ENCODE peak calls at places on chromosomes 13 and 19, in six cellular contexts. One of them, this sample, is unnamed.

GRCh38 chr19:38003427-38004099 is 96.6 kb downstream of the SIPA1L3 start:
- DNase-seq in CD8-positive, alpha-beta memory T cell: no peak
- DNase-seq in AG04450: peak; percentile 74
- DNase-seq in HCT116: no peak
- DNase-seq in GM23248: peak; percentile 90
- DNase-seq in CD4-positive, CD25-positive, alpha-beta regulatory T cell: no peak
- DNase-seq in this sample: no peak

GRCh38 chr19:4305659-4306058 is 1.3 kb downstream of the FSD1 start:
- DNase-seq in GM23248: no peak
- DNase-seq in HCT116: no peak
- DNase-seq in CD8-positive, alpha-beta memory T cell: no peak
- DNase-seq in AG04450: no peak
- DNase-seq in CD4-positive, CD25-positive, alpha-beta regulatory T cell: no peak
- DNase-seq in this sample: no peak

GRCh38 chr13:40181203-40181845 is 485.1 kb downstream of the FOXO1 start:
- DNase-seq in HCT116: no peak
- DNase-seq in GM23248: peak; percentile 61
- DNase-seq in AG04450: no peak
- DNase-seq in CD8-positive, alpha-beta memory T cell: no peak
- DNase-seq in CD4-positive, CD25-positive, alpha-beta regulatory T cell: no peak
- DNase-seq in this sample: no peak

GRCh38 chr19:17323274-17323972 is 11.2 kb downstream of the ANO8 start:
- DNase-seq in CD4-positive, CD25-positive, alpha-beta regulatory T cell: no peak
- DNase-seq in CD8-positive, alpha-beta memory T cell: no peak
- DNase-seq in GM23248: no peak
- DNase-seq in HCT116: no peak
- DNase-seq in AG04450: no peak
- DNase-seq in this sample: no peak

GRCh38 chr19:7977723-7978040 is 27.8 kb downstream of the ELAVL1 start:
- DNase-seq in CD4-positive, CD25-positive, alpha-beta regulatory T cell: no peak
- DNase-seq in AG04450: no peak
- DNase-seq in CD8-positive, alpha-beta memory T cell: no peak
- DNase-seq in GM23248: no peak
- DNase-seq in HCT116: no peak
- DNase-seq in this sample: no peak

GRCh38 chr13:74683411-74683810 is 549.2 kb upstream of the KLF12 start:
- DNase-seq in CD4-positive, CD25-positive, alpha-beta regulatory T cell: no peak
- DNase-seq in GM23248: no peak
- DNase-seq in AG04450: no peak
- DNase-seq in CD8-positive, alpha-beta memory T cell: no peak
- DNase-seq in HCT116: no peak
- DNase-seq in this sample: no peak

GRCh38 chr19:35348909-35349611 is 1.4 kb downstream of the FFAR1 start:
- DNase-seq in CD8-positive, alpha-beta memory T cell: peak; percentile 18
- DNase-seq in GM23248: no peak
- DNase-seq in CD4-positive, CD25-positive, alpha-beta regulatory T cell: no peak
- DNase-seq in AG04450: no peak
- DNase-seq in HCT116: no peak
- DNase-seq in this sample: no peak

GRCh38 chr19:42410371-42410770 is 16.8 kb downstream of the LIPE start:
- DNase-seq in HCT116: no peak
- DNase-seq in CD8-positive, alpha-beta memory T cell: no peak
- DNase-seq in GM23248: no peak
- DNase-seq in CD4-positive, CD25-positive, alpha-beta regulatory T cell: no peak
- DNase-seq in AG04450: no peak
- DNase-seq in this sample: no peak

GRCh38 chr13:86563308-86563707 is 764.1 kb upstream of the SLITRK6 start:
- DNase-seq in CD4-positive, CD25-positive, alpha-beta regulatory T cell: no peak
- DNase-seq in GM23248: peak; percentile 65
- DNase-seq in HCT116: no peak
- DNase-seq in CD8-positive, alpha-beta memory T cell: no peak
- DNase-seq in AG04450: no peak
- DNase-seq in this sample: no peak

GRCh38 chr19:4144666-4145261 is 8.7 kb upstream of the CREB3L3 start:
- DNase-seq in HCT116: peak; percentile 82
- DNase-seq in GM23248: peak; percentile 58
- DNase-seq in CD8-positive, alpha-beta memory T cell: no peak
- DNase-seq in CD4-positive, CD25-positive, alpha-beta regulatory T cell: no peak
- DNase-seq in AG04450: no peak
- DNase-seq in this sample: no peak

GRCh38 chr13:43964698-43965097 is 85.0 kb downstream of the LACC1 start:
- DNase-seq in AG04450: no peak
- DNase-seq in HCT116: no peak
- DNase-seq in CD4-positive, CD25-positive, alpha-beta regulatory T cell: no peak
- DNase-seq in CD8-positive, alpha-beta memory T cell: no peak
- DNase-seq in GM23248: no peak
- DNase-seq in this sample: no peak

GRCh38 chr19:23002690-23003422 is at the start of gene ZNF728:
- DNase-seq in CD8-positive, alpha-beta memory T cell: no peak
- DNase-seq in CD4-positive, CD25-positive, alpha-beta regulatory T cell: no peak
- DNase-seq in GM23248: no peak
- DNase-seq in HCT116: no peak
- DNase-seq in AG04450: no peak
- DNase-seq in this sample: no peak

GRCh38 chr13:113064000-113064533 is 41.5 kb upstream of the F7 start:
- DNase-seq in CD4-positive, CD25-positive, alpha-beta regulatory T cell: no peak
- DNase-seq in HCT116: no peak
- DNase-seq in GM23248: no peak
- DNase-seq in AG04450: no peak
- DNase-seq in CD8-positive, alpha-beta memory T cell: peak; percentile 31
- DNase-seq in this sample: no peak

GRCh38 chr13:94249512-94249911 is 230.0 kb downstream of the DCT start:
- DNase-seq in AG04450: peak; percentile 42
- DNase-seq in CD4-positive, CD25-positive, alpha-beta regulatory T cell: no peak
- DNase-seq in HCT116: no peak
- DNase-seq in CD8-positive, alpha-beta memory T cell: no peak
- DNase-seq in GM23248: peak; percentile 78
- DNase-seq in this sample: no peak

GRCh38 chr13:94308808-94309207 is 170.7 kb downstream of the DCT start:
- DNase-seq in AG04450: no peak
- DNase-seq in HCT116: no peak
- DNase-seq in GM23248: no peak
- DNase-seq in CD8-positive, alpha-beta memory T cell: no peak
- DNase-seq in CD4-positive, CD25-positive, alpha-beta regulatory T cell: no peak
- DNase-seq in this sample: no peak

GRCh38 chr13:35891486-35891885 is 239.7 kb downstream of the DCLK1 start:
- DNase-seq in AG04450: no peak
- DNase-seq in CD8-positive, alpha-beta memory T cell: no peak
- DNase-seq in GM23248: peak; percentile 36
- DNase-seq in HCT116: no peak
- DNase-seq in CD4-positive, CD25-positive, alpha-beta regulatory T cell: no peak
- DNase-seq in this sample: no peak

GRCh38 chr13:75194717-75195116 is 287.3 kb downstream of the TBC1D4 start:
- DNase-seq in HCT116: no peak
- DNase-seq in GM23248: no peak
- DNase-seq in CD8-positive, alpha-beta memory T cell: no peak
- DNase-seq in CD4-positive, CD25-positive, alpha-beta regulatory T cell: no peak
- DNase-seq in AG04450: no peak
- DNase-seq in this sample: no peak

GRCh38 chr19:7482584-7483439 is 6.0 kb downstream of the PEX11G start:
- DNase-seq in GM23248: peak; percentile 16
- DNase-seq in AG04450: no peak
- DNase-seq in HCT116: peak; percentile 24
- DNase-seq in CD4-positive, CD25-positive, alpha-beta regulatory T cell: no peak
- DNase-seq in CD8-positive, alpha-beta memory T cell: no peak
- DNase-seq in this sample: no peak

DNA sequence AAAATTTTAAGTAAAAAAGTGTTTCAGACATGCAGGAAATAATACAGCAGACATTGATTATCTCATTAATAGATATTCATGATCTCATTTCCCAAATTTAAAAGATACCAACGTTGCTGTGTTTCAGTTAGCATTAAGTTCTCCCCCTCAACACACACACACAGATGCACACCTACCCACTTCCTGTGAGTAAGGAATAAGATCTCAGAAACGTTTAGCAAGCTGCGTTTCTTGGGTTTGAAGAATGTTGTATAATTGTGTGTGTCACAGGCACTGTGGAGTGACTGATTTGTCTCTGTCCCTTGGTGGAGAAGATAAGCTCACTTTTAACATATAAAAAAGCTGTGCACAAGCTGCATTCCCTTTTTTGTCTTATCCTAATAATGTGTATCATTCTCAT is 196.8 kb downstream of the PDS5B start:
- DNase-seq in CD4-positive, CD25-positive, alpha-beta regulatory T cell: no peak
- DNase-seq in AG04450: no peak
- DNase-seq in CD8-positive, alpha-beta memory T cell: no peak
- DNase-seq in HCT116: no peak
- DNase-seq in GM23248: peak; percentile 55
- DNase-seq in this sample: no peak
- H3K4me3 ChIP-seq in CD4-positive, CD25-positive, alpha-beta regulatory T cell: peak overlapping the region; percentile 35
- H3K4me3 ChIP-seq in AG04450: no peak overlapping the region
- H3K4me3 ChIP-seq in CD8-positive, alpha-beta memory T cell: peak overlapping the region; percentile 20
- H3K4me3 ChIP-seq in HCT116: no peak overlapping the region
- H3K4me3 ChIP-seq in GM23248: peak overlapping the region; percentile 13
- H3K4me3 ChIP-seq in this sample: no peak overlapping the region

DNA sequence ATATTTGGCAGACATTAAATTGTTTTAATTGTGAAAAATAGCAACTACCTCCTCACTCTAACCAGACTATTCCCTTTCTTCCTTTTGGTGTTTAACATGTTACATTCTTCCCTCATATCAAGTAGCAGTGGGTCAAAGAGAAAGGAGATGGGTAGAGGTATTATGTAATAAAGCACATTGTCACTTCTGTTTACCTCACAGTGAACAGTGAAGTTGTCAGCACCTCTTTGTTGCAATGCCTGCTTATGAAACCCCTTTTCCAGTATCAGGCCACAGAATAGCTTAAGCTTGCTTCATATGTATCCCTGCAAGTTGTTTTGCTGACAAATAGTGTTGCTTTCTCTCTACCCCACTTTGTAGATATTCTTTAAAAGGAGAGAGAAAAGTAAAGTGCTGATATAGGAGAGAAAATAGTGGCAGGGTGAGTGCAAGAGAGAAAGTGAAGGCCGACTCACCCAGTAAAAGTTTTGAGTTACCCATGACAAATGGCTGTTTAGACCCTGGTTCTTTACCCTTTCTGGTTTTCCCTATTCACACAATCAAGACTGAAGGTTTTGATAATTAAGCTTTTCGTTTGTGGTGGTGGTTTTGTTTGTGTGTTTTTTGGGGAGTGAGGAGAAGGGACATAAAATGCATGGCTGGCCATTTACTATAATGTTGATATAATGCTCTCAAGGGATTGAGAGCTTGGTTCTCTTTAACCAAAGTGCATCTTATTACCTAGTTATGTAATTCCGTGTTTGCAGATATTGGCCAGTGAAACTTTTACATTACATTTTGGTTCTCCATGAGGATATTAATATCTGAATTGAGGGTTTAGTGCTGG is 3.7 kb downstream of the ITM2B start:
- DNase-seq in AG04450: no peak
- DNase-seq in GM23248: peak; percentile 45
- DNase-seq in HCT116: no peak
- DNase-seq in CD4-positive, CD25-positive, alpha-beta regulatory T cell: no peak
- DNase-seq in CD8-positive, alpha-beta memory T cell: no peak
- DNase-seq in this sample: no peak
- H3K4me3 ChIP-seq in AG04450: no peak overlapping the region
- H3K4me3 ChIP-seq in GM23248: peak overlapping the region; percentile 91
- H3K4me3 ChIP-seq in HCT116: no peak overlapping the region
- H3K4me3 ChIP-seq in CD4-positive, CD25-positive, alpha-beta regulatory T cell: peak overlapping the region; percentile 99
- H3K4me3 ChIP-seq in CD8-positive, alpha-beta memory T cell: peak overlapping the region; percentile 62
- H3K4me3 ChIP-seq in this sample: peak overlapping the region; percentile 96

DNA sequence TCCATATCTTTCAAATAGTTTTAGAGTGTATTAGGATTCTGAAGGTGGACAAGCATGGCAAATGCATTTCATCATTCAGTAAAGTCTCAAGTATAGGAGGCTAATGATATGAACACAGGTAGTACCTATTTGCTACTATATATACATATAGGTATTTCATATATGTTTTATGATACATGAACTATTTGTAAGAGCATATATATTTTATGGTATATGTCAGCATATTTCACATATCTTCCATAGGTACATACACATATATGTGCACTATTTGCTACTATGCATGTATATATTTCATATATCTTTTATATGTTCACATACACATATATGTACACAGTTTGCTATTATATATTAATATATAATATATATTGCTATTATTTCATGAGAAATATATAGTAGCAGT is 1291.7 kb upstream of the MIR17HG start:
- DNase-seq in HCT116: no peak
- DNase-seq in AG04450: no peak
- DNase-seq in CD4-positive, CD25-positive, alpha-beta regulatory T cell: no peak
- DNase-seq in CD8-positive, alpha-beta memory T cell: no peak
- DNase-seq in GM23248: no peak
- DNase-seq in this sample: no peak
- H3K4me3 ChIP-seq in HCT116: no peak overlapping the region
- H3K4me3 ChIP-seq in AG04450: no peak overlapping the region
- H3K4me3 ChIP-seq in CD4-positive, CD25-positive, alpha-beta regulatory T cell: no peak overlapping the region
- H3K4me3 ChIP-seq in CD8-positive, alpha-beta memory T cell: no peak overlapping the region
- H3K4me3 ChIP-seq in GM23248: no peak overlapping the region
- H3K4me3 ChIP-seq in this sample: no peak overlapping the region

DNA sequence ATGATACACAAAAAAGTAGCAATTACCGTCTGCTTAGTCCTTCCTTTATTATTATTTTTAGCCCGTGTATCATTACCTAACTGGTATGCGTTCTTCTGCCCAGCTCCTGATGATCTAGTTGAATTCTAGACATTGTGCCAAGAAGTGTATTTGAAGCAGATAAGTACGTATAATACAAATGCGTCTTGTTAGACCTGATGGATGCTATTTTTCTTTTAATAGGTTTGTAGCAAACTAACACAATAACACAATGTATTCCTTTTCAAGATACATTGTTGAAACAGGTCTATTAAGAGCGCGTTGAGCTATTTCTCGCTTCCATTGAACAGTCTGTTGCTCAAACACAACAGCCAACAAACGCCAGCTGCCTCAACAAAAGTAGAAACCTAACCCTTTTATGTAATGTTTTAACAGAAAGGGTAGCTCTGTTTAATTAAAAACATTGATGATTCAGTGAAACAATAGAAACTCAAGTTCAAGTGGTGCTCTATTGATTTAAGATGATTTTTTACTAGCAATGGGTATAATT is 14.7 kb downstream of the ZIC2 start:
- DNase-seq in CD4-positive, CD25-positive, alpha-beta regulatory T cell: peak; percentile 8
- DNase-seq in GM23248: no peak
- DNase-seq in CD8-positive, alpha-beta memory T cell: no peak
- DNase-seq in AG04450: no peak
- DNase-seq in HCT116: no peak
- DNase-seq in this sample: no peak
- H3K4me3 ChIP-seq in CD4-positive, CD25-positive, alpha-beta regulatory T cell: peak overlapping the region; percentile 51
- H3K4me3 ChIP-seq in GM23248: no peak overlapping the region
- H3K4me3 ChIP-seq in CD8-positive, alpha-beta memory T cell: no peak overlapping the region
- H3K4me3 ChIP-seq in AG04450: no peak overlapping the region
- H3K4me3 ChIP-seq in HCT116: no peak overlapping the region
- H3K4me3 ChIP-seq in this sample: peak overlapping the region; percentile 13

GRCh38 chr13:50115695-50116094 is 100.5 kb downstream of the KCNRG start:
- DNase-seq in GM23248: no peak
- DNase-seq in CD8-positive, alpha-beta memory T cell: no peak
- DNase-seq in CD4-positive, CD25-positive, alpha-beta regulatory T cell: no peak
- DNase-seq in HCT116: no peak
- DNase-seq in AG04450: no peak
- DNase-seq in this sample: no peak
- H3K4me3 ChIP-seq in GM23248: no peak overlapping the region
- H3K4me3 ChIP-seq in CD8-positive, alpha-beta memory T cell: no peak overlapping the region
- H3K4me3 ChIP-seq in CD4-positive, CD25-positive, alpha-beta regulatory T cell: no peak overlapping the region
- H3K4me3 ChIP-seq in HCT116: no peak overlapping the region
- H3K4me3 ChIP-seq in AG04450: no peak overlapping the region
- H3K4me3 ChIP-seq in this sample: no peak overlapping the region